ENCODE peak calls at places on chromosome 3, in five cellular contexts. E is H1, K is GM12878, Y is NT2/D1, P is HepG2. Z is an unnamed sample.

GRCh38 chr3:13479332-13479581 is 849 bp upstream of the HDAC11 start:
- DNase-seq in E (no peak), K (no peak), Y (no peak), P (peak), Z (peak)

GRCh38 chr3:134361162-134361831 is 12.9 kb downstream of the AMOTL2 start:
- DNase-seq in E (no peak), Y (no peak), K (no peak), P (no peak), Z (no peak)

GRCh38 chr3:66615643-66616301 is 115.0 kb upstream of the LRIG1 start:
- DNase-seq in K (no peak), P (no peak), E (no peak), Y (no peak), Z (no peak)

GRCh38 chr3:129597087-129597791 is 9.2 kb downstream of the PLXND1 start:
- DNase-seq in E (no peak), K (no peak), P (no peak), Y (no peak), Z (no peak)

GRCh38 chr3:169227911-169228310 is 435.6 kb downstream of the MECOM start:
- DNase-seq in K (peak), E (no peak), Y (no peak), P (no peak), Z (no peak)

GRCh38 chr3:103440539-103441113 is 1005.8 kb downstream of the ZPLD1 start:
- DNase-seq in Y (no peak), K (no peak), E (no peak), P (no peak), Z (no peak)

GRCh38 chr3:33612641-33613040 is 105.4 kb downstream of the CLASP2 start:
- DNase-seq in K (no peak), E (no peak), Y (no peak), P (peak), Z (no peak)

GRCh38 chr3:2595486-2595885 is 496.8 kb downstream of the CNTN4 start:
- DNase-seq in P (no peak), E (no peak), Y (peak), K (no peak), Z (no peak)

GRCh38 chr3:48565591-48566400 is 2.2 kb upstream of the UCN2 start:
- DNase-seq in E (no peak), P (no peak), K (no peak), Y (no peak), Z (no peak)

GRCh38 chr3:174495928-174496327 is 363.2 kb upstream of the NAALADL2 start:
- DNase-seq in P (no peak), E (no peak), K (no peak), Y (no peak), Z (no peak)

GRCh38 chr3:126968328-126968994 is 14.5 kb upstream of the PLXNA1 start:
- DNase-seq in Y (no peak), K (no peak), P (no peak), E (no peak), Z (no peak)

GRCh38 chr3:171095063-171095462 is 68.5 kb upstream of the SLC2A2 start:
- DNase-seq in Y (peak), K (peak), P (no peak), E (no peak), Z (no peak)

GRCh38 chr3:169662215-169663070 is 1.1 kb downstream of the MECOM start:
- DNase-seq in Y (no peak), K (no peak), E (no peak), P (peak), Z (peak)

GRCh38 chr3:62229908-62230307 is 143.4 kb downstream of the FEZF2 start:
- DNase-seq in K (no peak), Y (no peak), E (no peak), P (no peak), Z (peak)

GRCh38 chr3:147613710-147614109 is 204.5 kb downstream of the ZIC1 start:
- DNase-seq in Y (no peak), E (no peak), P (no peak), K (no peak), Z (no peak)

GRCh38 chr3:108509263-108509662 is 1.1 kb downstream of the MYH15 start:
- DNase-seq in P (no peak), Y (no peak), K (no peak), E (no peak), Z (no peak)

GRCh38 chr3:185935465-185936263 is 2.1 kb downstream of the TRA2B start:
- DNase-seq in E (no peak), Y (no peak), P (no peak), K (no peak), Z (no peak)

GRCh38 chr3:128222771-128223386 is 69.6 kb downstream of the EEFSEC start:
- DNase-seq in Y (no peak), P (no peak), E (no peak), K (no peak), Z (no peak)

GRCh38 chr3:100634493-100635272 is 25.3 kb downstream of the ADGRG7 start:
- DNase-seq in P (peak), E (no peak), Y (no peak), K (peak), Z (no peak)

GRCh38 chr3:172103724-172104123 is 64.3 kb downstream of the FNDC3B start:
- DNase-seq in K (no peak), Y (no peak), E (no peak), P (no peak), Z (no peak)

GRCh38 chr3:60269377-60269776 is 981.9 kb downstream of the FHIT start:
- DNase-seq in P (no peak), K (no peak), E (no peak), Y (no peak), Z (no peak)

GRCh38 chr3:197292083-197293042 is 6.0 kb downstream of the DLG1 start:
- DNase-seq in Y (no peak), P (peak), E (no peak), K (no peak), Z (no peak)

GRCh38 chr3:58000713-58001467 is 7.3 kb upstream of the FLNB start:
- DNase-seq in Y (no peak), K (no peak), P (no peak), E (no peak), Z (no peak)

DNA sequence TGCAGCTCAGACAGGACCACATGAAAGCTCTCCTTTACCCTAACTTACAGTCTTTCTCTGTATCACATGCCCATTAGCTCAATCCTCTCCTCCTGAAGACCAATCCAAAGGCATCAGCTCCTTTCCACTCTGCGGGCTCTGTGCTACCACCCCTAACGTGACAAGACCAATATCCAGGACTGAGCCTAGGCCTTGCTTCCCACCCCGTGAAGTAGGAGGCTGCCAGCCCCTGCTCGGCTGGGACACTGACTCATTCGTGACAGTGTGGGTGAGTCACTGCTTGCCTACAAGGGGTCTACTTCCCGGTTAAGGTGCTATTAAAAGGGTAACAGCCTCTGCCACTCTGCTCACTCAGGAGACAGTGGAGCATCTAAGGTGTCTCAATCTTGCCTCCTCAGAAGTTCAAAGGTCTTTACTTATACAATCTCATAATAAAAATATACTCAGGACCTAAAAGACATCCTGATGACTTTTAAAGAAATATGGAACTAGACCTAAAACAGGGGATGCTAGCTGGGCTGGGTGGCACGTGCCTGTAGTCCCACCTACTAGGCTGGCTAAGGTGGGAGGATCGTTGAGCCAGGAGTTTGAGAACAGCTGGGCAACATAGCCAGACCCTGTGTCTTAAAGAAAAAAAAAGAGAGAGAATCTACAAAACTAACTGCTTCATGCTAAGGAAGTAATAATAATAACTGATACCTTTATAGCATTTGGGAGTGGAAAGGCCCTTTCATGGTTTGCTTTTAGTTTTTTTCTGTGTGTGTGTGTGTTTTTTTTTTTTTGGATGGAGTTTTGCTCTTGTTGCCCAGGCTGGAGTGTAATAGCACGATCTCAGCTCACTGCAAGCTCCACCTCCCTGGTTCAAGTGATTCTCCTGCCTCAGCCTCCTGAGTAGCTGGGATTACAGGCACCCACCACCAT is 55.0 kb downstream of the TMEM44 start:
- DNase-seq in E (no peak), K (no peak), Y (no peak), P (peak), Z (no peak)
- TF ChIP-seq SUZ12 in E (no peak), K (no peak), Y (no peak), P (no peak), Z (no peak)

DNA sequence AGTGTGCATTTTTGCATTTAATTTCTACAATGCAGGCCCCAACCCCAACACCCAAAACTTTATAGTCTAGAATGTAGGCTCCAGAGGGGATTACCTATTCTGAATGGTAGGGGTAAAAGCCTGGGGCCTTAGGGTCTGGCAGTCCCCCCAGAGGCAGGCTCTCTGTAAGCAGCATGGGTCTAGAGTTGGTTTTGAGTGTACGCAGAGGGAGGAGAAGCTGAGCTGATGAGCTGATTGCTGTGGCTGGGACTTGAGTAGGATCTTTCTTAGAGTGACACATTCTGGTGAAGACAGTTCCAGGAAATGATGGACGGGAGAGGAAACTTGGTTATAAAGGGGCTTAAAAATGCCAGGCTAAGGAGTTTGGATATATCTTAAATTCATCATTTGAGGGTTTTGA is 2.1 kb downstream of the LPP start:
- DNase-seq in E (no peak), P (no peak), Y (no peak), K (no peak), Z (no peak)
- TF ChIP-seq SUZ12 in E (no peak), P (no peak), Y (no peak), K (no peak), Z (no peak)

DNA sequence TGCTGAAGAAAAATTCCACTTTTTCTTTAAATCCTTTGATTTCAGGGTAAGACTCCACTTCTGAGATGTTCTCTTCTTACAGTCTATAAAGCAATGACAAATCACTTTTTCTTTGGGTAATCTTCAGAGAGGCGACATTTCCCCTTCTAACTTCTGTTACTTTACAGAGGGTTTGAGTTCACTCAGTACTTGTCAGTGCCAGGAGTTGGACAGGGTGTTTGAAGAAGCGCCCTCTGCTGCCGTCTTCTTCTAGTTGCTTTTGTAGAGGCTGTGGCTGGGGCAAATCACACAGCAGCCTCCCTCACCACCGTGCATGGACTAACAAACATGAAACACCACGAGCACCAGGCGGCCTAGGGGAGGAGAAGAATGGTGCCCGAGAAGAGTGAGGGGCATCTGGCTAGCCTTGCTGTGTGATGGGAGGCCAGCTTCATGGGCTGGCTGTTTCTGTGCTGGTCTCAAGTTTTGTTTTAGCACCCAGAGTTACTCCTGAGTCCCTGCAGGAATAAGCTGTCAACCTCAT is at the start of gene CD80:
- DNase-seq in K (peak), E (no peak), P (peak), Y (peak), Z (peak)
- TF ChIP-seq SUZ12 in K (no peak), E (no peak), P (no peak), Y (no peak), Z (no peak)

GRCh38 chr3:43736558-43736995 is 45.8 kb downstream of the ABHD5 start:
- DNase-seq in E (no peak), K (no peak), P (no peak), Y (no peak), Z (no peak)
- TF ChIP-seq SUZ12 in E (no peak), K (no peak), P (no peak), Y (no peak), Z (no peak)

DNA sequence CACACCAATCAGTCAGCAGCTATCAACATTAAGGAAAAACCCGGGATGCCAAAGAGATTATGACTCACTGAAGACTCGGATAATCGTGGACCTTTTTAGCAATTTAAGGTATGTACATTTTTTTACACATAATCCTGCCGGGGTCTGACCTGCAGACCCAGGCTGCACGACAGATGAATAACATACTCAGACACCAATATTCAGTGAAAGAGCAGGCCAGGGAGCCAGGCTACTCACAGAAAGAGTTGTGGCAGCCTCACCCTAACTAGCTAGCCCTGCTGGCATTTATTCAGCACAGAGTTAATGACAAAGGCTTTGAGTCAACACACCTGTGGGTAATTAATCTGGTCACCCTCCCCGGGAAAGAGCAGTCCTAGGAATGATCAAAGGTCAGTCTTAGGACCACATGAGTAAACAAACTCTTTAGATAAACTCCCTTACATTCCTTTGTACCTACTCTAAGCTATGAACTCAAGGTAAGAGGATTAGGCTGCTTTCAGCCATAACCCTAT is 727.5 kb downstream of the TBL1XR1 start:
- DNase-seq in Y (peak), E (no peak), K (no peak), P (peak), Z (no peak)
- TF ChIP-seq SUZ12 in Y (no peak), E (no peak), K (no peak), P (no peak), Z (no peak)

GRCh38 chr3:142418926-142419592 is 28.8 kb downstream of the XRN1 start:
- DNase-seq in E (no peak), P (no peak), K (no peak), Y (no peak), Z (no peak)

GRCh38 chr3:142417302-142417701 is 30.5 kb downstream of the XRN1 start:
- DNase-seq in E (no peak), P (peak), Y (no peak), K (no peak), Z (no peak)
- TF ChIP-seq SUZ12 in E (no peak), P (no peak), Y (no peak), K (no peak), Z (no peak)